ENCODE peak calls at places on chromosome 7, in eight cellular contexts. E is heart left ventricle, O is WTC11, S is AG10803, J is fibroblast of the aortic adventitia, U is lung, H is neural crest cell, I is Panc1. Q is an unnamed sample.

GRCh38 chr7:33888206-33888605 is 17.1 kb upstream of the BMPER start:
- DNase-seq in O (peak; percentile 28), J (no peak), H (no peak), U (no peak), I (no peak), S (no peak), E (no peak), Q (no peak)

GRCh38 chr7:129742267-129742666 is 130.7 kb downstream of the NRF1 start:
- DNase-seq in E (no peak), O (no peak), U (no peak), I (no peak), S (no peak), H (no peak), J (no peak), Q (no peak)

GRCh38 chr7:101410743-101411476 is 48.2 kb downstream of the COL26A1 start:
- DNase-seq in S (no peak), H (peak; percentile 88), E (no peak), O (peak; percentile 91), U (no peak), I (no peak), J (peak; percentile 6), Q (peak; percentile 18)

GRCh38 chr7:41232086-41232485 is 470.8 kb downstream of the INHBA start:
- DNase-seq in O (no peak), E (no peak), I (no peak), J (peak; percentile 48), H (no peak), S (peak; percentile 5), U (no peak), Q (no peak)

GRCh38 chr7:100190059-100190711 is 12.5 kb downstream of the STAG3 start:
- DNase-seq in U (no peak), O (no peak), S (peak; percentile 64), E (no peak), H (no peak), J (peak; percentile 80), I (no peak), Q (peak; percentile 63)

GRCh38 chr7:10596827-10597226 is 376.8 kb upstream of the PHF14 start:
- DNase-seq in S (no peak), H (no peak), E (no peak), U (no peak), J (no peak), O (no peak), I (no peak), Q (no peak)

GRCh38 chr7:100394077-100394476 is 20.8 kb downstream of the PILRA start:
- DNase-seq in H (no peak), O (no peak), J (no peak), U (no peak), E (no peak), I (no peak), S (no peak), Q (no peak)

GRCh38 chr7:22443370-22444180 is 56.4 kb downstream of the STEAP1B start:
- DNase-seq in J (no peak), U (no peak), O (no peak), I (no peak), S (no peak), E (no peak), H (no peak), Q (no peak)

GRCh38 chr7:28732037-28732869 is 225.9 kb downstream of the TRIL start:
- DNase-seq in E (no peak), J (peak; percentile 63), S (peak; percentile 59), O (no peak), H (no peak), U (no peak), I (no peak), Q (peak; percentile 75)

GRCh38 chr7:28038175-28038855 is 142.3 kb downstream of the JAZF1 start:
- DNase-seq in O (no peak), S (peak; percentile 52), I (no peak), H (no peak), J (peak; percentile 22), U (no peak), E (no peak), Q (no peak)

GRCh38 chr7:113086431-113086888 is at the start of gene GPR85:
- DNase-seq in S (peak; percentile 76), H (peak; percentile 66), U (no peak), E (peak; percentile 78), O (peak; percentile 73), J (peak; percentile 74), I (no peak), Q (peak; percentile 62)

GRCh38 chr7:84536256-84536870 is 341.8 kb upstream of the SEMA3A start:
- DNase-seq in E (no peak), J (no peak), H (no peak), O (no peak), S (peak; percentile 70), U (no peak), I (no peak), Q (peak; percentile 34)

GRCh38 chr7:69756235-69756634 is 158.0 kb downstream of the AUTS2 start:
- DNase-seq in U (no peak), S (peak; percentile 74), E (no peak), O (no peak), H (no peak), J (peak; percentile 72), I (no peak), Q (peak; percentile 83)

GRCh38 chr7:45421096-45421495 is 153.1 kb upstream of the ADCY1 start:
- DNase-seq in U (no peak), H (no peak), J (peak; percentile 51), E (no peak), I (no peak), S (peak; percentile 75), O (no peak), Q (no peak)

GRCh38 chr7:73669316-73669715 is 1.7 kb downstream of the VPS37D start:
- DNase-seq in O (no peak), J (no peak), I (no peak), E (peak; percentile 45), H (no peak), U (no peak), S (no peak), Q (no peak)

GRCh38 chr7:139106959-139107358 is 2.6 kb downstream of the ZC3HAV1 start:
- DNase-seq in O (no peak), J (peak; percentile 8), H (no peak), E (no peak), I (no peak), U (no peak), S (no peak), Q (no peak)

GRCh38 chr7:1977876-1978441 is 254.8 kb downstream of the MAD1L1 start:
- DNase-seq in I (no peak), U (no peak), O (no peak), E (peak; percentile 53), S (no peak), J (no peak), H (no peak), Q (no peak)

GRCh38 chr7:1981201-1981877 is 251.4 kb downstream of the MAD1L1 start:
- DNase-seq in I (no peak), U (no peak), O (no peak), E (peak; percentile 39), H (no peak), S (no peak), J (no peak), Q (no peak)

GRCh38 chr7:1979591-1980560 is 252.9 kb downstream of the MAD1L1 start:
- DNase-seq in S (no peak), H (no peak), E (peak; percentile 47), O (peak; percentile 75), J (no peak), U (no peak), I (no peak), Q (no peak)

GRCh38 chr7:1977059-1977875 is 255.5 kb downstream of the MAD1L1 start:
- DNase-seq in U (no peak), H (no peak), O (no peak), I (no peak), E (peak; percentile 31), S (no peak), J (no peak), Q (no peak)

GRCh38 chr7:1978656-1979590 is 253.8 kb downstream of the MAD1L1 start:
- DNase-seq in E (peak; percentile 54), H (no peak), S (no peak), O (no peak), I (no peak), U (no peak), J (no peak), Q (no peak)
- TF ChIP-seq CTCF in E (no peak), H (no peak), S (no peak), O (no peak), I (no peak), U (no peak), J (no peak), Q (no peak)

GRCh38 chr7:25391295-25391861 is 163.1 kb upstream of the NPVF start:
- DNase-seq in S (peak; percentile 27), H (no peak), O (no peak), J (peak; percentile 56), I (no peak), U (no peak), E (no peak), Q (peak; percentile 48)
- TF ChIP-seq CTCF in S (peak; percentile 50), H (peak; percentile 73), O (no peak), J (peak; percentile 44), I (peak; percentile 50), U (peak; percentile 45), E (peak; percentile 58), Q (peak; percentile 21)

DNA sequence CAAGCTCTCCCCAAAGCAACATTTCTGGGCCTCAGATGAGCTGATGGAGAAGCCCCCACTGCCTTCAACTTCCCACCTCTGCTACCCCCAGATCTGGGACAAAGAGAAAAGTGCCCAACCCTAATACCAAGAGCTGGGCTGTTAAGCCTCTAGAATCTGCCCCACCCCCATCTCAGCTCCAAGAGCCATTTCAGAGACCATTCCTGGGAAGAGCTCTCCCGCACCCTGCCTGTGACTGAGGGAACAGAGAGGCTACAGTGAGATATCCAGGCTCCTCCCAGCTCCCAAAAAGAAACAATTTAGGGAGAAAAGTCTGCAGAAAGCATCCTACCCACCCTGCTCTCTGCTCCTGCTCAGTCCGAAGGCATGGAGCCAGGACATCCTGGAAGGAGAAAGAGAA is 2.5 kb upstream of the KCNH2 start:
- DNase-seq in U (no peak), O (peak; percentile 50), E (no peak), I (no peak), S (no peak), H (no peak), J (no peak), Q (no peak)
- TF ChIP-seq CTCF in U (no peak), O (no peak), E (no peak), I (no peak), S (no peak), H (no peak), J (no peak), Q (no peak)

DNA sequence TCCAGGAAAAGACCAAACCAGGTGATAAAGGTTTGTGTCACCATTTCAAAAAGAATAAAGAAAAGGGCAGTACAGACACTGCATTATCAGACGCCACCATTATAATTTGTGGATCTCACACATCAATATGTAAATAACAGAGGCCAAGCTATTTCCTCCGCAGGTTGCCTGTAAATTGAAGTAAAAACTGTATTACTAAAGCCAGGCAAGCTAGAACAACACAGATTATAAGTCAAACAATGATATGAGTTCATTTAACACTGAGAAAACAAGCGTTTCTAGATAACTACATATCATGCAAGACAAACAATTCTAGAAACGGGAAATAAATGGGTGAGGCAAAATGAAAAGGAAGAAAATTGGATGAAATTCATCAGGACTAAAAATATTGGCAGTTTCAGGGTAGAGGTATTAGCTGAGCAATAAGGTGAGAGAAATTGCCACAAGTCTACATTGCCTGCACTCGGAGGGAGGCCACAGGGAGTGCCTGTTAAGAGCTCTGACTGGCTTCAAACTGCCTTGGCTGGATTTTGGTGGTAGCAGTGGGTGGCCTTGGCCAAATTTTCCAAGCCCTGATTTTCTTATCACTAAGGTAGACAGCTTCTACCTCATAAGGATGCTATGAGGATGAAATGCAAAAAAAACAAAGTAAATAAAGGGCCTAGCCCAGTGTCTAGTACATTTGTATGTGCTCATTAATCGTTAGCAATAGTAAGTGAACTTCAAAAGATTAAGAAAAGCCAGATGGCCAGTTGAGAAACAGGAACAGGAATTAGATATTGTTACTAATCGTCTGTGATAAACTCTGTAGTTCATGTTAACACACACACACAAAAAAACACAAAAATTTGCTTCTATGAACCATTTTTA is 240.0 kb upstream of the NFE2L3 start:
- DNase-seq in U (no peak), I (no peak), E (no peak), O (no peak), H (no peak), S (no peak), J (no peak), Q (no peak)
- TF ChIP-seq CTCF in U (no peak), I (no peak), E (no peak), O (no peak), H (no peak), S (no peak), J (no peak), Q (no peak)

Q was measured in fibroblast of pulmonary artery.